ENCODE peak calls at places on chromosomes 11 and 22, in eight cellular contexts. Y is M059J, X is BJ, R is GM12865, W is NCI-H1105 treated with DMSO at 0.1 percent for 48 hours, C is transverse colon, E is HCT116, V is NCI-H774. F is an unnamed sample.

GRCh38 chr11:104146421-104146820 is 17.5 kb downstream of the PDGFD start:
- DNase-seq in Y (no peak), X (peak; percentile 68), R (no peak), W (peak; percentile 6), C (no peak), E (no peak), V (peak; percentile 21), F (no peak)

GRCh38 chr22:20418211-20418788 is 19.3 kb downstream of the SCARF2 start:
- DNase-seq in Y (peak; percentile 74), X (no peak), R (peak; percentile 80), W (peak; percentile 52), C (peak; percentile 79), E (peak; percentile 63), V (peak; percentile 65), F (no peak)

GRCh38 chr11:119671048-119671447 is 58.0 kb downstream of the NECTIN1 start:
- DNase-seq in Y (peak; percentile 25), X (peak; percentile 1), R (no peak), W (peak; percentile 92), C (peak; percentile 52), E (no peak), V (no peak), F (no peak)

GRCh38 chr11:66017354-66017753 is 5.5 kb downstream of the CST6 start:
- DNase-seq in Y (no peak), X (no peak), R (no peak), W (no peak), C (no peak), E (no peak), V (no peak), F (no peak)

GRCh38 chr11:27296406-27296994 is 66.5 kb downstream of the CCDC34 start:
- DNase-seq in Y (peak; percentile 76), X (no peak), R (peak; percentile 62), W (peak; percentile 63), C (no peak), E (peak; percentile 27), V (no peak), F (peak; percentile 4)

GRCh38 chr11:130124096-130124495 is 35.5 kb upstream of the ST14 start:
- DNase-seq in Y (peak; percentile 91), X (peak; percentile 78), R (peak; percentile 13), W (no peak), C (peak; percentile 28), E (peak; percentile 61), V (no peak), F (peak; percentile 84)

GRCh38 chr22:42646569-42647525 is 2.3 kb downstream of the CYB5R3 start:
- DNase-seq in Y (no peak), X (no peak), R (no peak), W (peak; percentile 34), C (peak; percentile 61), E (no peak), V (no peak), F (no peak)

GRCh38 chr11:96338910-96339703 is 3.9 kb downstream of the MAML2 start:
- DNase-seq in Y (peak; percentile 70), X (no peak), R (peak; percentile 87), W (no peak), C (peak; percentile 56), E (no peak), V (no peak), F (no peak)

GRCh38 chr11:83054904-83055380 is 16.8 kb downstream of the RAB30 start:
- DNase-seq in Y (no peak), X (no peak), R (peak; percentile 43), W (peak; percentile 87), C (no peak), E (no peak), V (peak; percentile 95), F (peak; percentile 97)

GRCh38 chr22:27113211-27114030 is 456.0 kb downstream of the MIAT start:
- DNase-seq in Y (peak; percentile 98), X (peak; percentile 88), R (no peak), W (no peak), C (peak; percentile 59), E (peak; percentile 95), V (no peak), F (peak; percentile 95)

GRCh38 chr11:122486793-122487495 is 168.6 kb upstream of the UBASH3B start:
- DNase-seq in Y (peak; percentile 38), X (no peak), R (no peak), W (no peak), C (no peak), E (peak; percentile 6), V (no peak), F (no peak)

GRCh38 chr11:62269654-62270278 is at the start of gene SCGB2A2:
- DNase-seq in Y (peak; percentile 24), X (no peak), R (no peak), W (no peak), C (no peak), E (peak; percentile 8), V (no peak), F (no peak)

GRCh38 chr11:134027671-134028070 is 41.2 kb upstream of the JAM3 start:
- DNase-seq in Y (no peak), X (no peak), R (no peak), W (no peak), C (no peak), E (no peak), V (no peak), F (no peak)

GRCh38 chr11:70586261-70587094 is 188.1 kb downstream of the CTTN start:
- DNase-seq in Y (no peak), X (no peak), R (no peak), W (no peak), C (no peak), E (no peak), V (no peak), F (no peak)

GRCh38 chr22:27833803-27834202 is 32.2 kb upstream of the MN1 start:
- DNase-seq in Y (no peak), X (no peak), R (no peak), W (no peak), C (no peak), E (no peak), V (no peak), F (peak; percentile 10)